ENCODE peak calls at places on chromosome 5, in four cellular contexts. Q, W, C and F are unnamed samples.

GRCh38 chr5:158382473-158382872 is 523.5 kb upstream of the CLINT1 start:
- DNase-seq in Q (no peak), C (peak), W (peak), F (peak)

GRCh38 chr5:120703923-120704445 is 239.9 kb downstream of the PRR16 start:
- DNase-seq in W (no peak), C (no peak), Q (no peak), F (no peak)

GRCh38 chr5:126619781-126620180 is 19.0 kb downstream of the PHAX start:
- DNase-seq in C (no peak), W (no peak), Q (no peak), F (no peak)

GRCh38 chr5:53418844-53419243 is 61.6 kb upstream of the FST start:
- DNase-seq in Q (no peak), W (no peak), C (no peak), F (no peak)

GRCh38 chr5:69450116-69450515 is 35.2 kb downstream of the MARVELD2 start:
- DNase-seq in C (no peak), W (no peak), Q (no peak), F (no peak)

GRCh38 chr5:9505215-9505614 is 40.7 kb downstream of the SEMA5A start:
- DNase-seq in W (no peak), C (no peak), Q (no peak), F (no peak)

GRCh38 chr5:132473608-132474007 is 17.0 kb downstream of the IRF1 start:
- DNase-seq in W (no peak), C (no peak), Q (no peak), F (no peak)

GRCh38 chr5:73859696-73860095 is 233.7 kb downstream of the ARHGEF28 start:
- DNase-seq in W (no peak), Q (no peak), C (no peak), F (no peak)

GRCh38 chr5:170434953-170435605 is 45.9 kb upstream of the KCNMB1 start:
- DNase-seq in Q (peak), C (peak), W (peak), F (peak)

GRCh38 chr5:115379622-115380344 is 83.3 kb upstream of the CCDC112 start:
- DNase-seq in C (no peak), W (peak), Q (no peak), F (peak)

GRCh38 chr5:116451905-116452450 is 122.6 kb downstream of the SEMA6A start:
- DNase-seq in W (no peak), Q (no peak), C (no peak), F (no peak)

GRCh38 chr5:116446356-116447005 is 128.1 kb downstream of the SEMA6A start:
- DNase-seq in C (no peak), Q (no peak), W (no peak), F (no peak)

GRCh38 chr5:116448869-116449453 is 125.7 kb downstream of the SEMA6A start:
- DNase-seq in W (no peak), C (no peak), Q (no peak), F (no peak)

GRCh38 chr5:116445311-116445710 is 129.3 kb downstream of the SEMA6A start:
- DNase-seq in C (no peak), Q (no peak), W (no peak), F (no peak)

GRCh38 chr5:116448450-116448849 is 126.2 kb downstream of the SEMA6A start:
- DNase-seq in C (no peak), Q (no peak), W (no peak), F (no peak)
- TF ChIP-seq CTCF in C (no peak), Q (no peak), W (no peak), F (no peak)

GRCh38 chr5:176609724-176610429 is at the start of gene GPRIN1:
- DNase-seq in C (no peak), W (peak), Q (peak), F (peak)
- TF ChIP-seq CTCF in C (no peak), W (peak), Q (no peak), F (peak)

GRCh38 chr5:134503088-134503936 is 22.2 kb upstream of the JADE2 start:
- DNase-seq in Q (peak), W (peak), C (peak), F (peak)
- TF ChIP-seq CTCF in Q (no peak), W (no peak), C (no peak), F (no peak)

GRCh38 chr5:80487829-80488708 is at the start of gene FAM151B:
- DNase-seq in C (peak), Q (peak), W (peak), F (peak)
- TF ChIP-seq CTCF in C (no peak), Q (no peak), W (no peak), F (peak)

GRCh38 chr5:173786296-173787187 is 101.6 kb upstream of the CPEB4 start:
- DNase-seq in W (peak), Q (no peak), C (no peak), F (peak)
- TF ChIP-seq CTCF in W (peak), Q (no peak), C (no peak), F (peak)